ENCODE peak calls at places on chromosomes 5 and 9, in nine cellular contexts. G is T-cell; I is activated CD8-positive, alpha-beta memory T cell treated with anti-CD3 and anti-CD28 coated beads for 48 hours; N is foreskin fibroblast; S is activated CD4-positive, alpha-beta T cell treated with anti-CD3 and anti-CD28 coated beads, Interleukin-2, amount 10 ng/mL, durations not matched to agents 7 days and 5 days; T is dorsolateral prefrontal cortex; X is brain microvascular endothelial cell; A is lower leg skin; Z is ovary. E is an unnamed sample.

GRCh38 chr5:42268630-42269029 is 154.6 kb upstream of the GHR start:
- DNase-seq in G (no peak), S (no peak), T (no peak), I (no peak), A (no peak), Z (no peak), X (peak), N (peak), E (no peak)

GRCh38 chr5:156322666-156323065 is 4.3 kb upstream of the SGCD start:
- DNase-seq in T (no peak), I (no peak), N (no peak), G (no peak), S (no peak), Z (no peak), A (no peak), X (no peak), E (no peak)

GRCh38 chr5:126656397-126657007 is 55.8 kb downstream of the PHAX start:
- DNase-seq in G (no peak), I (no peak), X (no peak), Z (no peak), T (no peak), N (peak), A (no peak), S (peak), E (peak)

GRCh38 chr5:104859437-104859836 is 1296.8 kb upstream of the NUDT12 start:
- DNase-seq in I (no peak), N (no peak), T (no peak), X (no peak), G (no peak), A (no peak), Z (no peak), S (no peak), E (no peak)

GRCh38 chr9:137297966-137298365 is 4.1 kb downstream of the NRARP start:
- DNase-seq in X (no peak), S (no peak), Z (no peak), T (no peak), N (no peak), G (no peak), I (no peak), A (no peak), E (no peak)

GRCh38 chr5:81778642-81779041 is 27.7 kb upstream of the SSBP2 start:
- DNase-seq in G (no peak), X (no peak), T (no peak), I (no peak), Z (no peak), N (peak), S (no peak), A (no peak), E (no peak)

GRCh38 chr5:176647870-176648466 is 684 bp downstream of the TSPAN17 start:
- DNase-seq in N (no peak), G (no peak), I (no peak), X (no peak), A (peak), S (no peak), Z (peak), T (no peak), E (no peak)

GRCh38 chr5:57338068-57338848 is 144.4 kb downstream of the ACTBL2 start:
- DNase-seq in Z (no peak), N (no peak), A (no peak), I (no peak), S (peak), G (no peak), X (no peak), T (no peak), E (no peak)

GRCh38 chr9:69801994-69802393 is 18.6 kb upstream of the CFAP95 start:
- DNase-seq in A (no peak), S (no peak), I (no peak), T (no peak), G (no peak), N (peak), Z (no peak), X (no peak), E (no peak)

GRCh38 chr9:78021692-78022091 is 9.9 kb downstream of the GNAQ start:
- DNase-seq in A (no peak), Z (no peak), G (no peak), T (no peak), S (no peak), N (no peak), X (no peak), I (no peak), E (no peak)

GRCh38 chr9:33117306-33117705 is 40.8 kb upstream of the SMU1 start:
- DNase-seq in A (no peak), T (no peak), Z (no peak), S (peak), N (no peak), X (no peak), I (no peak), G (no peak), E (no peak)

GRCh38 chr9:92547356-92547755 is 11.6 kb upstream of the ECM2 start:
- DNase-seq in T (no peak), N (no peak), Z (no peak), I (no peak), S (no peak), X (no peak), A (no peak), G (no peak), E (no peak)

GRCh38 chr5:138351056-138351455 is 1.4 kb upstream of the KDM3B start:
- DNase-seq in S (no peak), A (no peak), T (no peak), G (no peak), Z (no peak), I (no peak), N (peak), X (peak), E (no peak)

GRCh38 chr5:179494774-179495173 is 55.6 kb upstream of the RUFY1 start:
- DNase-seq in X (no peak), Z (no peak), N (no peak), I (no peak), S (no peak), G (no peak), A (no peak), T (no peak), E (no peak)

GRCh38 chr9:10268500-10269485 is 344.0 kb downstream of the PTPRD start:
- DNase-seq in X (peak), T (no peak), G (no peak), S (no peak), N (no peak), A (no peak), I (no peak), Z (no peak), E (peak)

GRCh38 chr5:110517396-110517795 is 209.1 kb downstream of the TMEM232 start:
- DNase-seq in G (no peak), Z (no peak), A (no peak), N (no peak), S (no peak), I (no peak), T (no peak), X (no peak), E (no peak)

GRCh38 chr9:132806723-132807421 is 71.2 kb downstream of the AK8 start:
- DNase-seq in Z (no peak), N (no peak), A (no peak), X (no peak), T (no peak), I (no peak), S (no peak), G (no peak), E (no peak)